ENCODE peak calls at places on chromosomes 12 and 14, in ten cellular contexts. One of them, this sample, is unnamed.
A peak's percentile ranks its signal among the peaks of the same experiment; 100 is the strongest.

GRCh38 chr14:35374273-35374681 is 30.3 kb downstream of the NFKBIA start:
- DNase-seq in left lung: no peak
- DNase-seq in MG63: peak; percentile 57
- DNase-seq in colonic mucosa: peak; percentile 45
- DNase-seq in CD8-positive, alpha-beta memory T cell: no peak
- DNase-seq in lower lobe of right lung: peak; percentile 71
- DNase-seq in Peyer's patch: no peak
- DNase-seq in MM.1S: no peak
- DNase-seq in AG04450: peak; percentile 88
- DNase-seq in effector memory CD4-positive, alpha-beta T cell: no peak
- DNase-seq in this sample: no peak

GRCh38 chr12:62785941-62786559 is 148.9 kb downstream of the PPM1H start:
- DNase-seq in left lung: peak; percentile 62
- DNase-seq in MG63: peak; percentile 96
- DNase-seq in colonic mucosa: no peak
- DNase-seq in CD8-positive, alpha-beta memory T cell: no peak
- DNase-seq in lower lobe of right lung: no peak
- DNase-seq in Peyer's patch: no peak
- DNase-seq in MM.1S: no peak
- DNase-seq in AG04450: peak; percentile 47
- DNase-seq in effector memory CD4-positive, alpha-beta T cell: no peak
- DNase-seq in this sample: no peak

GRCh38 chr14:101914083-101914482 is 50.3 kb upstream of the DYNC1H1 start:
- DNase-seq in left lung: no peak
- DNase-seq in MG63: no peak
- DNase-seq in colonic mucosa: no peak
- DNase-seq in CD8-positive, alpha-beta memory T cell: no peak
- DNase-seq in lower lobe of right lung: no peak
- DNase-seq in Peyer's patch: peak; percentile 3
- DNase-seq in MM.1S: no peak
- DNase-seq in AG04450: no peak
- DNase-seq in effector memory CD4-positive, alpha-beta T cell: no peak
- DNase-seq in this sample: no peak

GRCh38 chr14:87250992-87251391 is 742.0 kb downstream of the GALC start:
- DNase-seq in left lung: no peak
- DNase-seq in MG63: no peak
- DNase-seq in colonic mucosa: no peak
- DNase-seq in CD8-positive, alpha-beta memory T cell: no peak
- DNase-seq in lower lobe of right lung: no peak
- DNase-seq in Peyer's patch: no peak
- DNase-seq in MM.1S: no peak
- DNase-seq in AG04450: no peak
- DNase-seq in effector memory CD4-positive, alpha-beta T cell: no peak
- DNase-seq in this sample: no peak

GRCh38 chr12:6954754-6955461 is 3.8 kb downstream of the PTPN6 start:
- DNase-seq in left lung: peak; percentile 31
- DNase-seq in MG63: no peak
- DNase-seq in colonic mucosa: no peak
- DNase-seq in CD8-positive, alpha-beta memory T cell: no peak
- DNase-seq in lower lobe of right lung: peak; percentile 34
- DNase-seq in Peyer's patch: no peak
- DNase-seq in MM.1S: no peak
- DNase-seq in AG04450: no peak
- DNase-seq in effector memory CD4-positive, alpha-beta T cell: no peak
- DNase-seq in this sample: no peak

GRCh38 chr12:102950107-102950949 is 7.1 kb upstream of the ASCL1 start:
- DNase-seq in left lung: no peak
- DNase-seq in MG63: no peak
- DNase-seq in colonic mucosa: no peak
- DNase-seq in CD8-positive, alpha-beta memory T cell: no peak
- DNase-seq in lower lobe of right lung: peak; percentile 48
- DNase-seq in Peyer's patch: no peak
- DNase-seq in MM.1S: no peak
- DNase-seq in AG04450: no peak
- DNase-seq in effector memory CD4-positive, alpha-beta T cell: no peak
- DNase-seq in this sample: no peak

GRCh38 chr12:104108755-104109445 is 29.1 kb downstream of the NFYB start:
- DNase-seq in left lung: peak; percentile 73
- DNase-seq in MG63: peak; percentile 66
- DNase-seq in colonic mucosa: peak; percentile 88
- DNase-seq in CD8-positive, alpha-beta memory T cell: peak; percentile 77
- DNase-seq in lower lobe of right lung: peak; percentile 78
- DNase-seq in Peyer's patch: peak; percentile 82
- DNase-seq in MM.1S: peak; percentile 76
- DNase-seq in AG04450: peak; percentile 69
- DNase-seq in effector memory CD4-positive, alpha-beta T cell: peak; percentile 57
- DNase-seq in this sample: peak; percentile 56

GRCh38 chr12:57173089-57173488 is 25.7 kb upstream of the LRP1-AS start:
- DNase-seq in left lung: no peak
- DNase-seq in MG63: peak; percentile 33
- DNase-seq in colonic mucosa: no peak
- DNase-seq in CD8-positive, alpha-beta memory T cell: no peak
- DNase-seq in lower lobe of right lung: no peak
- DNase-seq in Peyer's patch: no peak
- DNase-seq in MM.1S: no peak
- DNase-seq in AG04450: no peak
- DNase-seq in effector memory CD4-positive, alpha-beta T cell: no peak
- DNase-seq in this sample: no peak

GRCh38 chr14:96231731-96232130 is 24.3 kb upstream of the BDKRB1 start:
- DNase-seq in left lung: no peak
- DNase-seq in MG63: no peak
- DNase-seq in colonic mucosa: no peak
- DNase-seq in CD8-positive, alpha-beta memory T cell: no peak
- DNase-seq in lower lobe of right lung: no peak
- DNase-seq in Peyer's patch: peak; percentile 23
- DNase-seq in MM.1S: no peak
- DNase-seq in AG04450: no peak
- DNase-seq in effector memory CD4-positive, alpha-beta T cell: no peak
- DNase-seq in this sample: no peak

GRCh38 chr12:25876383-25877045 is 82.0 kb upstream of the RASSF8 start:
- DNase-seq in left lung: no peak
- DNase-seq in MG63: no peak
- DNase-seq in colonic mucosa: no peak
- DNase-seq in CD8-positive, alpha-beta memory T cell: no peak
- DNase-seq in lower lobe of right lung: no peak
- DNase-seq in Peyer's patch: no peak
- DNase-seq in MM.1S: no peak
- DNase-seq in AG04450: no peak
- DNase-seq in effector memory CD4-positive, alpha-beta T cell: no peak
- DNase-seq in this sample: no peak

GRCh38 chr12:114416028-114416427 is 10.1 kb upstream of the TBX5 start:
- DNase-seq in left lung: no peak
- DNase-seq in MG63: no peak
- DNase-seq in colonic mucosa: no peak
- DNase-seq in CD8-positive, alpha-beta memory T cell: no peak
- DNase-seq in lower lobe of right lung: no peak
- DNase-seq in Peyer's patch: no peak
- DNase-seq in MM.1S: no peak
- DNase-seq in AG04450: no peak
- DNase-seq in effector memory CD4-positive, alpha-beta T cell: no peak
- DNase-seq in this sample: no peak

GRCh38 chr12:106586803-106587684 is 4.2 kb downstream of the RFX4 start:
- DNase-seq in left lung: no peak
- DNase-seq in MG63: no peak
- DNase-seq in colonic mucosa: no peak
- DNase-seq in CD8-positive, alpha-beta memory T cell: no peak
- DNase-seq in lower lobe of right lung: no peak
- DNase-seq in Peyer's patch: no peak
- DNase-seq in MM.1S: no peak
- DNase-seq in AG04450: no peak
- DNase-seq in effector memory CD4-positive, alpha-beta T cell: no peak
- DNase-seq in this sample: no peak

GRCh38 chr14:54653764-54654469 is 87.0 kb downstream of the SAMD4A start:
- DNase-seq in left lung: no peak
- DNase-seq in MG63: peak; percentile 46
- DNase-seq in colonic mucosa: no peak
- DNase-seq in CD8-positive, alpha-beta memory T cell: no peak
- DNase-seq in lower lobe of right lung: no peak
- DNase-seq in Peyer's patch: no peak
- DNase-seq in MM.1S: no peak
- DNase-seq in AG04450: no peak
- DNase-seq in effector memory CD4-positive, alpha-beta T cell: no peak
- DNase-seq in this sample: no peak

GRCh38 chr12:67590122-67590795 is 58.3 kb upstream of the DYRK2 start:
- DNase-seq in left lung: no peak
- DNase-seq in MG63: no peak
- DNase-seq in colonic mucosa: no peak
- DNase-seq in CD8-positive, alpha-beta memory T cell: no peak
- DNase-seq in lower lobe of right lung: no peak
- DNase-seq in Peyer's patch: no peak
- DNase-seq in MM.1S: no peak
- DNase-seq in AG04450: no peak
- DNase-seq in effector memory CD4-positive, alpha-beta T cell: no peak
- DNase-seq in this sample: peak; percentile 10

GRCh38 chr12:58633479-58633878 is 286.8 kb downstream of the LRIG3 start:
- DNase-seq in left lung: no peak
- DNase-seq in MG63: no peak
- DNase-seq in colonic mucosa: no peak
- DNase-seq in CD8-positive, alpha-beta memory T cell: no peak
- DNase-seq in lower lobe of right lung: no peak
- DNase-seq in Peyer's patch: no peak
- DNase-seq in MM.1S: no peak
- DNase-seq in AG04450: no peak
- DNase-seq in effector memory CD4-positive, alpha-beta T cell: no peak
- DNase-seq in this sample: no peak

GRCh38 chr14:98950356-98950895 is 321.6 kb downstream of the BCL11B start:
- DNase-seq in left lung: no peak
- DNase-seq in MG63: no peak
- DNase-seq in colonic mucosa: no peak
- DNase-seq in CD8-positive, alpha-beta memory T cell: no peak
- DNase-seq in lower lobe of right lung: no peak
- DNase-seq in Peyer's patch: no peak
- DNase-seq in MM.1S: no peak
- DNase-seq in AG04450: no peak
- DNase-seq in effector memory CD4-positive, alpha-beta T cell: no peak
- DNase-seq in this sample: no peak

GRCh38 chr14:68561531-68562007 is 231.3 kb downstream of the ZFP36L1 start:
- DNase-seq in left lung: no peak
- DNase-seq in MG63: no peak
- DNase-seq in colonic mucosa: no peak
- DNase-seq in CD8-positive, alpha-beta memory T cell: no peak
- DNase-seq in lower lobe of right lung: no peak
- DNase-seq in Peyer's patch: no peak
- DNase-seq in MM.1S: no peak
- DNase-seq in AG04450: no peak
- DNase-seq in effector memory CD4-positive, alpha-beta T cell: no peak
- DNase-seq in this sample: no peak

GRCh38 chr12:98635657-98636323 is 8.8 kb downstream of the IKBIP start:
- DNase-seq in left lung: no peak
- DNase-seq in MG63: no peak
- DNase-seq in colonic mucosa: no peak
- DNase-seq in CD8-positive, alpha-beta memory T cell: no peak
- DNase-seq in lower lobe of right lung: no peak
- DNase-seq in Peyer's patch: no peak
- DNase-seq in MM.1S: no peak
- DNase-seq in AG04450: peak; percentile 47
- DNase-seq in effector memory CD4-positive, alpha-beta T cell: no peak
- DNase-seq in this sample: no peak

GRCh38 chr12:119090865-119091264 is 87.9 kb upstream of the HSPB8 start:
- DNase-seq in left lung: no peak
- DNase-seq in MG63: no peak
- DNase-seq in colonic mucosa: no peak
- DNase-seq in CD8-positive, alpha-beta memory T cell: no peak
- DNase-seq in lower lobe of right lung: no peak
- DNase-seq in Peyer's patch: no peak
- DNase-seq in MM.1S: no peak
- DNase-seq in AG04450: no peak
- DNase-seq in effector memory CD4-positive, alpha-beta T cell: no peak
- DNase-seq in this sample: no peak
- H3K9me3 ChIP-seq in left lung: no peaks in the 10 kb centered on the region
- H3K9me3 ChIP-seq in MG63: no peaks in the 10 kb centered on the region
- H3K9me3 ChIP-seq in colonic mucosa: no peaks in the 10 kb centered on the region
- H3K9me3 ChIP-seq in CD8-positive, alpha-beta memory T cell: no peaks in the 10 kb centered on the region
- H3K9me3 ChIP-seq in lower lobe of right lung: no peaks in the 10 kb centered on the region
- H3K9me3 ChIP-seq in Peyer's patch: no peaks in the 10 kb centered on the region
- H3K9me3 ChIP-seq in MM.1S: no peaks in the 10 kb centered on the region
- H3K9me3 ChIP-seq in AG04450: peaks cover 5% of the 10 kb centered on the region
- H3K9me3 ChIP-seq in effector memory CD4-positive, alpha-beta T cell: no peaks in the 10 kb centered on the region
- H3K9me3 ChIP-seq in this sample: peaks cover 2% of the 10 kb centered on the region

GRCh38 chr12:130831876-130832405 is 7.1 kb downstream of the STX2 start:
- DNase-seq in left lung: no peak
- DNase-seq in MG63: no peak
- DNase-seq in colonic mucosa: no peak
- DNase-seq in CD8-positive, alpha-beta memory T cell: no peak
- DNase-seq in lower lobe of right lung: no peak
- DNase-seq in Peyer's patch: no peak
- DNase-seq in MM.1S: no peak
- DNase-seq in AG04450: no peak
- DNase-seq in effector memory CD4-positive, alpha-beta T cell: no peak
- DNase-seq in this sample: no peak
- H3K9me3 ChIP-seq in left lung: no peaks in the 10 kb centered on the region
- H3K9me3 ChIP-seq in MG63: no peaks in the 10 kb centered on the region
- H3K9me3 ChIP-seq in colonic mucosa: no peaks in the 10 kb centered on the region
- H3K9me3 ChIP-seq in CD8-positive, alpha-beta memory T cell: no peaks in the 10 kb centered on the region
- H3K9me3 ChIP-seq in lower lobe of right lung: no peaks in the 10 kb centered on the region
- H3K9me3 ChIP-seq in Peyer's patch: no peaks in the 10 kb centered on the region
- H3K9me3 ChIP-seq in MM.1S: no peaks in the 10 kb centered on the region
- H3K9me3 ChIP-seq in AG04450: no peaks in the 10 kb centered on the region
- H3K9me3 ChIP-seq in effector memory CD4-positive, alpha-beta T cell: no peaks in the 10 kb centered on the region
- H3K9me3 ChIP-seq in this sample: no peaks in the 10 kb centered on the region

GRCh38 chr12:21665816-21666215 is 8.2 kb upstream of the LDHB start:
- DNase-seq in left lung: no peak
- DNase-seq in MG63: no peak
- DNase-seq in colonic mucosa: no peak
- DNase-seq in CD8-positive, alpha-beta memory T cell: no peak
- DNase-seq in lower lobe of right lung: no peak
- DNase-seq in Peyer's patch: no peak
- DNase-seq in MM.1S: no peak
- DNase-seq in AG04450: no peak
- DNase-seq in effector memory CD4-positive, alpha-beta T cell: no peak
- DNase-seq in this sample: no peak
- H3K9me3 ChIP-seq in left lung: no peaks in the 10 kb centered on the region
- H3K9me3 ChIP-seq in MG63: peaks cover 2% of the 10 kb centered on the region
- H3K9me3 ChIP-seq in colonic mucosa: no peaks in the 10 kb centered on the region
- H3K9me3 ChIP-seq in CD8-positive, alpha-beta memory T cell: no peaks in the 10 kb centered on the region
- H3K9me3 ChIP-seq in lower lobe of right lung: no peaks in the 10 kb centered on the region
- H3K9me3 ChIP-seq in Peyer's patch: no peaks in the 10 kb centered on the region
- H3K9me3 ChIP-seq in MM.1S: no peaks in the 10 kb centered on the region
- H3K9me3 ChIP-seq in AG04450: no peaks in the 10 kb centered on the region
- H3K9me3 ChIP-seq in effector memory CD4-positive, alpha-beta T cell: no peaks in the 10 kb centered on the region
- H3K9me3 ChIP-seq in this sample: no peaks in the 10 kb centered on the region

DNA sequence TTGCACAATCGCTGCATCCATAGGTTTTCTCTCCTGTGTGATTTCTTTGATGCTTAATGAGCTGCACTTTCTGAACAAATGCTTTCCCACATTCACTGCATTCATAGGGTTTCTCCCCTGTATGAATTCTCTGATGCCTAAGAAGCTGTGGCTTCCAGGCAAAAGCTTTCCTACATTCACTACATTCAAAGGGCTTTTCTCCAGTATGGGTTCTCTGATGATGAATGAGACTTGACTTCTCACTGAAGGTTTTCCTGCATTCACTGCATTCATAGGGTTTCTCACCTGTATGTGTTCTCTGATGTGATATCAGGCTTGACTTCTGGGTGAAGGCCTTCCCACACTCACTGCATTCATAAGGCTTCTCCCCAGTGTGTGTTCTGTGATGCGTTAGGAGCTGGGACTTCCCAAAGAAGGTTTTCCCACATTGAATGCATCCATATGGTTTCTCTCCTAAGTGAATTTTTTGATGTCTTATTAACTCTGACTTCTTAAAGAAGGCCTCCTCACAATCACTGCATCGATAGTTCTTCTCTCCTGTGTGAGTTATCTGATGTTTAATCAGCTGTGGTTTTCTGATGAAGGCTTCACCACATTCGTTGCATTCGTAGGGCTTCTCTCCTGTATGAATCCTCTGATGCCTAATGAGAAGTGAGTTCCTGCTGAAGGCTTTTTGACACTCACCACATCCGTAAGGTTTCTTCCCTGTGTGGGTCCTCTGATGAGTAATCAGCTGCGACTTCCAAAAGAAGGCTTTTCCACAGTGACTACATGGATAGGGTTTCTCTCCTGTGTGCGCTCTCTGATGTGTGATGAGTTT is 30.3 kb downstream of the ZNF605 start:
- DNase-seq in left lung: no peak
- DNase-seq in MG63: no peak
- DNase-seq in colonic mucosa: no peak
- DNase-seq in CD8-positive, alpha-beta memory T cell: no peak
- DNase-seq in lower lobe of right lung: no peak
- DNase-seq in Peyer's patch: no peak
- DNase-seq in MM.1S: no peak
- DNase-seq in AG04450: no peak
- DNase-seq in effector memory CD4-positive, alpha-beta T cell: no peak
- DNase-seq in this sample: no peak
- H3K9me3 ChIP-seq in left lung: peaks cover 100% of the 10 kb centered on the region
- H3K9me3 ChIP-seq in MG63: peaks cover 73% of the 10 kb centered on the region
- H3K9me3 ChIP-seq in colonic mucosa: peaks cover 31% of the 10 kb centered on the region
- H3K9me3 ChIP-seq in CD8-positive, alpha-beta memory T cell: peaks cover 71% of the 10 kb centered on the region
- H3K9me3 ChIP-seq in lower lobe of right lung: peaks cover 99% of the 10 kb centered on the region
- H3K9me3 ChIP-seq in Peyer's patch: peaks cover 64% of the 10 kb centered on the region
- H3K9me3 ChIP-seq in MM.1S: no peaks in the 10 kb centered on the region
- H3K9me3 ChIP-seq in AG04450: peaks cover 67% of the 10 kb centered on the region
- H3K9me3 ChIP-seq in effector memory CD4-positive, alpha-beta T cell: peaks cover 77% of the 10 kb centered on the region
- H3K9me3 ChIP-seq in this sample: peaks cover 70% of the 10 kb centered on the region